ENCODE peak calls at places on chromosome 9, in five cellular contexts. O is mesothelial cell of epicardium, N is neural crest cell, Z is tibial artery, Q is Calu3. E is an unnamed sample.

GRCh38 chr9:82284758-82285157 is 296.2 kb downstream of the SPATA31D1 start:
- DNase-seq in Q (no peak), N (no peak), Z (no peak), O (no peak), E (no peak)

GRCh38 chr9:136953771-136954269 is 1.7 kb downstream of the LCN12 start:
- DNase-seq in N (no peak), Z (no peak), O (no peak), Q (no peak), E (no peak)

GRCh38 chr9:98536542-98537173 is 172.1 kb downstream of the GABBR2 start:
- DNase-seq in Q (no peak), O (no peak), N (no peak), Z (no peak), E (no peak)

GRCh38 chr9:71647094-71647591 is 121.2 kb downstream of the CEMIP2 start:
- DNase-seq in N (no peak), Z (peak), O (no peak), Q (peak), E (peak)

GRCh38 chr9:96555567-96556386 is 63.9 kb downstream of the CDC14B start:
- DNase-seq in N (no peak), Z (no peak), O (no peak), Q (no peak), E (no peak)

GRCh38 chr9:89935115-89935514 is 330.3 kb downstream of the GADD45G start:
- DNase-seq in Q (no peak), O (no peak), Z (no peak), N (no peak), E (no peak)

GRCh38 chr9:19404278-19405075 is 4.3 kb upstream of the ACER2 start:
- DNase-seq in Z (no peak), N (no peak), Q (peak), O (no peak), E (no peak)

GRCh38 chr9:107213561-107214028 is 69.5 kb upstream of the RAD23B start:
- DNase-seq in O (no peak), N (no peak), Z (no peak), Q (peak), E (no peak)

GRCh38 chr9:114737118-114737517 is 55.1 kb upstream of the TEX48 start:
- DNase-seq in O (no peak), Q (no peak), N (no peak), Z (no peak), E (no peak)

GRCh38 chr9:38318755-38319495 is 73.6 kb upstream of the ALDH1B1 start:
- DNase-seq in Z (no peak), N (no peak), O (no peak), Q (no peak), E (no peak)

GRCh38 chr9:100436566-100436965 is 9.6 kb downstream of the MSANTD3 start:
- DNase-seq in Q (no peak), N (no peak), Z (no peak), O (no peak), E (no peak)

GRCh38 chr9:88291056-88291455 is 97.2 kb upstream of the SPIN1 start:
- DNase-seq in Q (no peak), O (no peak), Z (no peak), N (no peak), E (no peak)

GRCh38 chr9:122033775-122034373 is 59.2 kb downstream of the TTLL11 start:
- DNase-seq in N (no peak), O (no peak), Q (no peak), Z (no peak), E (no peak)

GRCh38 chr9:129402931-129403742 is 217.8 kb downstream of the C9orf50 start:
- DNase-seq in Z (no peak), Q (no peak), N (no peak), O (no peak), E (no peak)

GRCh38 chr9:130707225-130707976 is 13.8 kb downstream of the EXOSC2 start:
- DNase-seq in N (peak), Q (peak), Z (peak), O (peak), E (no peak)

GRCh38 chr9:81619353-81620008 is 69.9 kb downstream of the TLE1 start:
- DNase-seq in N (no peak), O (no peak), Z (no peak), Q (no peak), E (no peak)

GRCh38 chr9:81833563-81834345 is 94.5 kb upstream of the SPATA31D4 start:
- DNase-seq in O (no peak), Z (no peak), N (no peak), Q (no peak), E (no peak)

GRCh38 chr9:7844283-7844682 is 44.7 kb upstream of the DMAC1 start:
- DNase-seq in Z (no peak), O (no peak), Q (peak), N (no peak), E (no peak)

GRCh38 chr9:91162784-91163440 is 198.8 kb downstream of the AUH start:
- DNase-seq in Z (peak), N (no peak), Q (peak), O (no peak), E (no peak)

GRCh38 chr9:115058684-115059315 is 59.2 kb downstream of the TNC start:
- DNase-seq in Z (no peak), Q (no peak), O (no peak), N (no peak), E (no peak)

GRCh38 chr9:137761032-137761431 is 116.5 kb upstream of the CACNA1B start:
- DNase-seq in O (no peak), Z (no peak), Q (no peak), N (no peak), E (no peak)

GRCh38 chr9:88303785-88304495 is 84.3 kb upstream of the SPIN1 start:
- DNase-seq in N (no peak), Z (no peak), Q (no peak), O (no peak), E (no peak)

GRCh38 chr9:109916316-109916715 is 136.3 kb downstream of the PALM2AKAP2 start:
- DNase-seq in Z (no peak), O (no peak), Q (no peak), N (no peak), E (no peak)

GRCh38 chr9:109922617-109923260 is 142.7 kb downstream of the PALM2AKAP2 start:
- DNase-seq in Q (no peak), Z (no peak), N (no peak), O (no peak), E (no peak)

GRCh38 chr9:109919736-109920408 is 139.9 kb downstream of the PALM2AKAP2 start:
- DNase-seq in N (no peak), O (no peak), Q (no peak), Z (no peak), E (no peak)

GRCh38 chr9:109914280-109915027 is 134.5 kb downstream of the PALM2AKAP2 start:
- DNase-seq in Q (no peak), N (no peak), O (no peak), Z (no peak), E (no peak)

GRCh38 chr9:109918359-109919163 is 138.6 kb downstream of the PALM2AKAP2 start:
- DNase-seq in Q (no peak), Z (no peak), N (no peak), O (no peak), E (no peak)
- TF ChIP-seq CTCF in Q (no peak), Z (no peak), N (no peak), O (no peak), E (no peak)

DNA sequence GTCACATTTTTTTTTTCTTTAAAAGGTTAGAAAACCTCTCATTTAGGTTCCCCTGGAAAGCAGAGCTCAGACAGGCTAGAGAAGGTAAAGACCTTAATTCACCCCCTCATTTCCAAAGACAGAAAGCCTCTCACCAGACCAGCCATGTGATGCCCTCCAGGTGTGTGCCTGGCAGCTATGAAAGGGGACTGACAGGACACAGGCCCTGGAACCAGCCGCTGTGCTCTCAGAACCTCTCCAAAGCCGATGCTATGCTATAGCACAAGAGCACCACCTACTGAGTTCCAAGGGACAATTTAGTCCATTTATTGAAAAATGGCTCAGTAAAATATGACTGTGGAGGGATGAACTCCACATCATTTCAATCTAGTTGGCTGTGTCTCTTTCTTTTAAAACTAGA is 48.8 kb downstream of the FANCC start:
- DNase-seq in O (no peak), Q (peak), Z (no peak), N (no peak), E (no peak)
- TF ChIP-seq CTCF in O (no peak), Q (no peak), Z (peak), N (no peak), E (peak)

GRCh38 chr9:134375011-134375390 is 48.7 kb downstream of the RXRA start:
- DNase-seq in N (no peak), O (no peak), Q (no peak), Z (no peak), E (peak)

GRCh38 chr9:134374301-134375010 is 48.2 kb downstream of the RXRA start:
- DNase-seq in O (no peak), Z (no peak), N (no peak), Q (no peak), E (no peak)

GRCh38 chr9:134377143-134377484 is 50.9 kb downstream of the RXRA start:
- DNase-seq in Q (no peak), N (no peak), O (no peak), Z (no peak), E (no peak)

GRCh38 chr9:134376386-134377142 is 50.3 kb downstream of the RXRA start:
- DNase-seq in O (no peak), Q (no peak), N (no peak), Z (no peak), E (no peak)

GRCh38 chr9:134375430-134376385 is 49.5 kb downstream of the RXRA start:
- DNase-seq in Q (no peak), N (no peak), Z (peak), O (no peak), E (no peak)
- TF ChIP-seq CTCF in Q (no peak), N (no peak), Z (peak), O (no peak), E (peak)

GRCh38 chr9:134585746-134586706 is 55.6 kb upstream of the COL5A1 start:
- DNase-seq in Z (peak), N (no peak), Q (no peak), O (no peak), E (no peak)
- TF ChIP-seq CTCF in Z (no peak), N (no peak), Q (no peak), O (no peak), E (no peak)

GRCh38 chr9:14400658-14400995 is 86.7 kb upstream of the NFIB start:
- DNase-seq in N (no peak), Q (peak), O (no peak), Z (peak), E (peak)
- TF ChIP-seq CTCF in N (peak), Q (no peak), O (no peak), Z (peak), E (peak)

GRCh38 chr9:758147-758546 is 83.3 kb upstream of the DMRT1 start:
- DNase-seq in O (no peak), Z (no peak), Q (no peak), N (no peak), E (no peak)
- TF ChIP-seq CTCF in O (no peak), Z (no peak), Q (no peak), N (no peak), E (no peak)

DNA sequence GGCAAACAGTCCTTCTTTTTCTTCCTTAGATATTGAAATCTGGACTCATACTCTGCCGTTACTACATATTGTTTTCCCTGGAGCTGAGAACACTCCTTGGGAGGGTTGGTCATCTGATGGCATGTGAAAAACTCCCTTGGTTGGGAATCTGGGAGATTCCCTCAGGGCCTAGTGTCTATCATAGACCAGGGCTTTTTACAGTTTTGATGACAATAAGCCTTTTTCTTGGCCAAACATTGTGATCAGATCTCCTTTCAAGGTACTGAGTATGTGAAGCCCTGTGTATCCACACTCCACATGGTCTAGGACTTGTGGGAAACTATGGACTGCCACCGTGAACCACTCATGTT is 32.9 kb downstream of the TMEM252 start:
- DNase-seq in Q (no peak), O (no peak), N (no peak), Z (no peak), E (no peak)
- TF ChIP-seq CTCF in Q (no peak), O (no peak), N (peak), Z (no peak), E (no peak)

DNA sequence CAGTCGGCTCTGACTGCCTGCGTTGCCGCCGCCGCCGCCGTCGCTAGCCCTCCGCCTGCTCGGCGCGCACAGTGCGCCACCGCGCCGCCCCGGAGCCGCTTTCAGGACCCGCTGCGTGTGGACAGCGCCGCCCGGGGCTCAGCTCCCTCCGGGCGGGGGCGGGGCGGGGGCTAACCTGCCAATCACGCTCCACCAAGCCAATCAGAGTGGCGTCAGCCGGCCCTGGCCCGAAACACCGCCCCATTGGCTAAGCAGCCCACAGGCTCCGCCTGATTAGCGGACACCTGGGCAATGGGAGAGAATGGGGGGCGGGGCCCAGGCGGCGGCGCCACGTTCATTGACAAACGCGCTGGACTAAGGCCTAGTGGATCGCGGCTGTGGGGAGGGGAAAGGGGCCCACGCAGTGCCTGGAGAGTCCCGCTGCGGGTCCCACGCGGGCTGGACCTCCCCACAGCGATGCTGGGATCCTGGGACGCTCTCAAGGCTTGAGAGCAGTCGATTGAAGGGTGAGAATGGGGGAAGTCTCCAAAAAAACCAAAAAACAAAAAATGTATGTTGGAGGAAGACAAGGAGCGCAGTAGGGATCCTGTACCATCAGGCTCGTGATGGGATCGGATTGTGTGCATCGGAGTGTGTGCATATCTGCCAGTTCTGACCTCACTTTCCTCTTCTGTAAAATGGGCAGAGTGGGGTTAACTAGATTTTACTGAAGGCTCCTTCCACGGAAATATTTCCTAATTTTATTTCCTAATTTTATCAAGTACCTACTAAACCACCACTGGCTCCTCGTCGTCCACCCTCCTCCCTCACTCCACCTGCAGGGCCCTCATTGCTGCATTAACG is 6.3 kb downstream of the PAX5 start:
- DNase-seq in N (peak), Z (no peak), Q (peak), O (peak), E (no peak)
- TF ChIP-seq CTCF in N (no peak), Z (no peak), Q (no peak), O (no peak), E (no peak)

GRCh38 chr9:36793277-36793676 is 220.6 kb downstream of the MELK start:
- DNase-seq in N (no peak), Z (no peak), Q (no peak), O (no peak), E (no peak)
- TF ChIP-seq CTCF in N (peak), Z (no peak), Q (no peak), O (peak), E (no peak)

E was measured in thoracic aorta.